ENCODE peak calls at places on chromosomes 16 and 17, in six cellular contexts. One of them, this sample, is unnamed.

GRCh38 chr16:70418274-70418992 is 20.5 kb downstream of the ST3GAL2 start:
- DNase-seq in HuH-7: no peak
- DNase-seq in pons: no peak
- DNase-seq in MCF 10A: no peak
- DNase-seq in dermis blood vessel endothelial cell: no peak
- DNase-seq in activated CD8-positive, alpha-beta T cell treated with anti-CD3 and anti-CD28 coated beads, Interleukin-2, amount 10 ng/mL, durations not matched to agents 7 days and 5 days: peak; percentile 49
- DNase-seq in this sample: no peak

GRCh38 chr16:73129455-73129854 is 81.5 kb upstream of the ZFHX3 start:
- DNase-seq in HuH-7: no peak
- DNase-seq in pons: no peak
- DNase-seq in MCF 10A: no peak
- DNase-seq in dermis blood vessel endothelial cell: no peak
- DNase-seq in activated CD8-positive, alpha-beta T cell treated with anti-CD3 and anti-CD28 coated beads, Interleukin-2, amount 10 ng/mL, durations not matched to agents 7 days and 5 days: no peak
- DNase-seq in this sample: no peak

GRCh38 chr17:58338907-58339774 is 10.5 kb upstream of the TSPOAP1 start:
- DNase-seq in HuH-7: no peak
- DNase-seq in pons: peak; percentile 41
- DNase-seq in MCF 10A: peak; percentile 17
- DNase-seq in dermis blood vessel endothelial cell: peak; percentile 13
- DNase-seq in activated CD8-positive, alpha-beta T cell treated with anti-CD3 and anti-CD28 coated beads, Interleukin-2, amount 10 ng/mL, durations not matched to agents 7 days and 5 days: peak; percentile 89
- DNase-seq in this sample: peak; percentile 92

GRCh38 chr17:8073627-8074485 is 13.7 kb downstream of the ALOX12B start:
- DNase-seq in HuH-7: peak; percentile 85
- DNase-seq in pons: no peak
- DNase-seq in MCF 10A: peak; percentile 69
- DNase-seq in dermis blood vessel endothelial cell: peak; percentile 78
- DNase-seq in activated CD8-positive, alpha-beta T cell treated with anti-CD3 and anti-CD28 coated beads, Interleukin-2, amount 10 ng/mL, durations not matched to agents 7 days and 5 days: peak; percentile 87
- DNase-seq in this sample: peak; percentile 95

GRCh38 chr16:69131167-69131748 is 1.1 kb downstream of the CHTF8 start:
- DNase-seq in HuH-7: peak; percentile 36
- DNase-seq in pons: peak; percentile 29
- DNase-seq in MCF 10A: no peak
- DNase-seq in dermis blood vessel endothelial cell: peak; percentile 60
- DNase-seq in activated CD8-positive, alpha-beta T cell treated with anti-CD3 and anti-CD28 coated beads, Interleukin-2, amount 10 ng/mL, durations not matched to agents 7 days and 5 days: no peak
- DNase-seq in this sample: peak; percentile 62

GRCh38 chr17:38911081-38911730 is 14.2 kb upstream of the LASP1NB start:
- DNase-seq in HuH-7: no peak
- DNase-seq in pons: no peak
- DNase-seq in MCF 10A: no peak
- DNase-seq in dermis blood vessel endothelial cell: no peak
- DNase-seq in activated CD8-positive, alpha-beta T cell treated with anti-CD3 and anti-CD28 coated beads, Interleukin-2, amount 10 ng/mL, durations not matched to agents 7 days and 5 days: no peak
- DNase-seq in this sample: no peak

GRCh38 chr16:59046335-59046734 is 312.2 kb upstream of the GOT2 start:
- DNase-seq in HuH-7: no peak
- DNase-seq in pons: no peak
- DNase-seq in MCF 10A: no peak
- DNase-seq in dermis blood vessel endothelial cell: no peak
- DNase-seq in activated CD8-positive, alpha-beta T cell treated with anti-CD3 and anti-CD28 coated beads, Interleukin-2, amount 10 ng/mL, durations not matched to agents 7 days and 5 days: no peak
- DNase-seq in this sample: no peak

GRCh38 chr17:81249233-81250040 is 10.3 kb downstream of the NDUFAF8 start:
- DNase-seq in HuH-7: no peak
- DNase-seq in pons: no peak
- DNase-seq in MCF 10A: no peak
- DNase-seq in dermis blood vessel endothelial cell: no peak
- DNase-seq in activated CD8-positive, alpha-beta T cell treated with anti-CD3 and anti-CD28 coated beads, Interleukin-2, amount 10 ng/mL, durations not matched to agents 7 days and 5 days: no peak
- DNase-seq in this sample: no peak

GRCh38 chr16:83271123-83271522 is 536.7 kb upstream of the HSBP1 start:
- DNase-seq in HuH-7: no peak
- DNase-seq in pons: no peak
- DNase-seq in MCF 10A: no peak
- DNase-seq in dermis blood vessel endothelial cell: no peak
- DNase-seq in activated CD8-positive, alpha-beta T cell treated with anti-CD3 and anti-CD28 coated beads, Interleukin-2, amount 10 ng/mL, durations not matched to agents 7 days and 5 days: no peak
- DNase-seq in this sample: no peak

GRCh38 chr17:80758793-80759673 is 214.4 kb downstream of the RPTOR start:
- DNase-seq in HuH-7: no peak
- DNase-seq in pons: no peak
- DNase-seq in MCF 10A: peak; percentile 8
- DNase-seq in dermis blood vessel endothelial cell: no peak
- DNase-seq in activated CD8-positive, alpha-beta T cell treated with anti-CD3 and anti-CD28 coated beads, Interleukin-2, amount 10 ng/mL, durations not matched to agents 7 days and 5 days: peak; percentile 63
- DNase-seq in this sample: peak; percentile 79

GRCh38 chr16:51035711-51036110 is 115.4 kb downstream of the SALL1 start:
- DNase-seq in HuH-7: no peak
- DNase-seq in pons: no peak
- DNase-seq in MCF 10A: no peak
- DNase-seq in dermis blood vessel endothelial cell: no peak
- DNase-seq in activated CD8-positive, alpha-beta T cell treated with anti-CD3 and anti-CD28 coated beads, Interleukin-2, amount 10 ng/mL, durations not matched to agents 7 days and 5 days: no peak
- DNase-seq in this sample: no peak

GRCh38 chr17:46212634-46213435 is 19.6 kb upstream of the KANSL1 start:
- DNase-seq in HuH-7: peak; percentile 44
- DNase-seq in pons: peak; percentile 92
- DNase-seq in MCF 10A: peak; percentile 85
- DNase-seq in dermis blood vessel endothelial cell: peak; percentile 91
- DNase-seq in activated CD8-positive, alpha-beta T cell treated with anti-CD3 and anti-CD28 coated beads, Interleukin-2, amount 10 ng/mL, durations not matched to agents 7 days and 5 days: peak; percentile 72
- DNase-seq in this sample: peak; percentile 89

GRCh38 chr17:80457236-80457856 is 19.1 kb downstream of the NPTX1 start:
- DNase-seq in HuH-7: no peak
- DNase-seq in pons: no peak
- DNase-seq in MCF 10A: no peak
- DNase-seq in dermis blood vessel endothelial cell: peak; percentile 18
- DNase-seq in activated CD8-positive, alpha-beta T cell treated with anti-CD3 and anti-CD28 coated beads, Interleukin-2, amount 10 ng/mL, durations not matched to agents 7 days and 5 days: peak; percentile 52
- DNase-seq in this sample: peak; percentile 72

This sample was measured in activated CD4-positive, alpha-beta T cell treated with anti-CD3 and anti-CD28 coated beads, Interleukin-2, amount 10 ng/mL, durations not matched to agents 24 days and 14 days.